ENCODE peak calls at places on chromosomes 12 and 14, in eight cellular contexts. K is neural progenitor cell, I is heart right ventricle, N is A549, F is neural crest cell, W is GM20000, B is dorsolateral prefrontal cortex, V is bronchial epithelial cell. M is an unnamed sample.

GRCh38 chr12:14171111-14171510 is 189.7 kb upstream of the GRIN2B start:
- DNase-seq in F (no peak), N (no peak), B (no peak), W (peak), I (no peak), K (no peak), V (no peak), M (no peak)

GRCh38 chr12:47905313-47905730 is 528 bp upstream of the VDR start:
- DNase-seq in I (peak), K (no peak), V (no peak), W (peak), F (no peak), B (no peak), N (no peak), M (peak)

GRCh38 chr12:19462441-19462840 is 23.1 kb downstream of the AEBP2 start:
- DNase-seq in F (no peak), V (no peak), I (no peak), K (no peak), W (no peak), N (no peak), B (no peak), M (no peak)

GRCh38 chr12:69555461-69555860 is 29.8 kb upstream of the CCT2 start:
- DNase-seq in F (no peak), I (no peak), K (no peak), N (peak), B (no peak), W (no peak), V (peak), M (no peak)

GRCh38 chr14:104144911-104145825 is 6.8 kb downstream of the KIF26A start:
- DNase-seq in B (no peak), K (no peak), F (no peak), N (no peak), I (no peak), V (no peak), W (no peak), M (peak)

GRCh38 chr14:66381765-66382164 is 104.4 kb upstream of the CCDC196 start:
- DNase-seq in K (no peak), N (no peak), V (no peak), F (no peak), W (no peak), B (no peak), I (no peak), M (no peak)

GRCh38 chr14:102241147-102241546 is 63.8 kb downstream of the MOK start:
- DNase-seq in V (no peak), K (peak), B (no peak), W (no peak), N (no peak), I (no peak), F (no peak), M (no peak)

GRCh38 chr12:9756174-9756573 is 4.5 kb downstream of the CD69 start:
- DNase-seq in F (no peak), B (no peak), I (no peak), K (no peak), V (no peak), N (no peak), W (no peak), M (no peak)

GRCh38 chr12:43676183-43676813 is 82.3 kb downstream of the PUS7L start:
- DNase-seq in K (peak), B (no peak), I (no peak), W (peak), N (peak), V (peak), F (peak), M (peak)

GRCh38 chr12:100539209-100539608 is 34.3 kb upstream of the GAS2L3 start:
- DNase-seq in K (peak), V (peak), F (peak), B (no peak), W (peak), N (no peak), I (peak), M (no peak)

GRCh38 chr14:62143235-62143634 is 381.0 kb downstream of the SNAPC1 start:
- DNase-seq in I (no peak), W (no peak), F (no peak), K (no peak), B (no peak), N (no peak), V (peak), M (no peak)

GRCh38 chr14:104972301-104973211 is 5.6 kb downstream of the AHNAK2 start:
- DNase-seq in V (peak), K (no peak), I (no peak), N (peak), B (no peak), F (no peak), W (no peak), M (peak)

GRCh38 chr12:131724534-131724933 is 13.6 kb downstream of the SFSWAP start:
- DNase-seq in I (no peak), B (no peak), V (no peak), N (no peak), F (no peak), K (no peak), W (no peak), M (no peak)

GRCh38 chr12:7092229-7092985 is at the start of gene C1R:
- DNase-seq in F (peak), B (peak), I (peak), N (peak), V (peak), K (peak), W (peak), M (peak)

GRCh38 chr14:54867011-54867410 is 35.6 kb downstream of the GCH1 start:
- DNase-seq in N (no peak), F (no peak), I (no peak), V (no peak), K (no peak), B (no peak), W (no peak), M (no peak)

GRCh38 chr14:62162998-62163589 is 400.9 kb downstream of the SNAPC1 start:
- DNase-seq in B (no peak), F (peak), I (no peak), N (peak), K (peak), W (peak), V (peak), M (no peak)

GRCh38 chr14:59013672-59014298 is 174.7 kb upstream of the DAAM1 start:
- DNase-seq in W (no peak), V (peak), K (no peak), F (no peak), I (no peak), B (no peak), N (no peak), M (no peak)

GRCh38 chr12:75571204-75571603 is 59.8 kb upstream of the KRR1 start:
- DNase-seq in I (no peak), B (no peak), W (no peak), N (no peak), F (no peak), K (no peak), V (no peak), M (no peak)

GRCh38 chr12:23084236-23084995 is 459.4 kb downstream of the ETNK1 start:
- DNase-seq in F (no peak), B (no peak), V (peak), K (no peak), W (no peak), I (no peak), N (no peak), M (no peak)

GRCh38 chr14:36208690-36209278 is 32.3 kb upstream of the PTCSC3 start:
- DNase-seq in W (no peak), K (no peak), B (no peak), V (no peak), N (no peak), I (no peak), F (no peak), M (no peak)

GRCh38 chr14:102426796-102427195 is 64.1 kb downstream of the TECPR2 start:
- DNase-seq in K (no peak), F (no peak), B (no peak), I (no peak), N (no peak), V (no peak), W (no peak), M (no peak)

GRCh38 chr12:116693259-116694227 is 44.3 kb downstream of the SPRING1 start:
- DNase-seq in W (no peak), K (peak), B (no peak), F (no peak), I (no peak), N (no peak), V (peak), M (no peak)

GRCh38 chr14:30521899-30522736 is 36.8 kb upstream of the G2E3 start:
- DNase-seq in K (peak), N (peak), I (no peak), F (no peak), V (peak), B (no peak), W (peak), M (no peak)

GRCh38 chr12:118357327-118358007 is 15.2 kb downstream of the TAOK3 start:
- DNase-seq in N (peak), V (peak), I (peak), F (no peak), W (peak), K (no peak), B (no peak), M (no peak)
- TF ChIP-seq CTCF in N (peak), V (no peak), I (no peak), F (peak), W (no peak), K (peak), B (no peak), M (peak)

GRCh38 chr14:24179294-24179960 is 7.5 kb downstream of the REC8 start:
- DNase-seq in I (no peak), F (no peak), K (no peak), W (no peak), B (no peak), V (no peak), N (no peak), M (no peak)

GRCh38 chr14:24178399-24179178 is 6.7 kb downstream of the REC8 start:
- DNase-seq in W (no peak), B (no peak), V (no peak), N (no peak), I (no peak), K (no peak), F (no peak), M (no peak)

GRCh38 chr14:24177928-24178327 is 6.0 kb downstream of the REC8 start:
- DNase-seq in F (no peak), N (no peak), W (no peak), K (no peak), V (no peak), I (no peak), B (no peak), M (no peak)

GRCh38 chr14:24177041-24177825 is 5.4 kb downstream of the REC8 start:
- DNase-seq in N (no peak), I (no peak), V (no peak), F (no peak), B (no peak), W (no peak), K (no peak), M (no peak)

GRCh38 chr14:24176599-24176998 is 4.7 kb downstream of the REC8 start:
- DNase-seq in B (no peak), N (no peak), F (no peak), I (no peak), K (no peak), W (no peak), V (no peak), M (no peak)
- TF ChIP-seq CTCF in B (no peak), N (no peak), F (no peak), I (no peak), K (no peak), W (no peak), V (no peak), M (no peak)

GRCh38 chr12:129381717-129382116 is 522.1 kb downstream of the TMEM132D start:
- DNase-seq in F (no peak), I (no peak), B (no peak), K (no peak), N (no peak), W (no peak), V (no peak), M (no peak)

GRCh38 chr12:129379076-129379804 is 524.6 kb downstream of the TMEM132D start:
- DNase-seq in K (no peak), V (no peak), W (no peak), N (no peak), B (no peak), I (no peak), F (no peak), M (no peak)
- TF ChIP-seq CTCF in K (no peak), V (no peak), W (no peak), N (no peak), B (no peak), I (no peak), F (no peak), M (no peak)

DNA sequence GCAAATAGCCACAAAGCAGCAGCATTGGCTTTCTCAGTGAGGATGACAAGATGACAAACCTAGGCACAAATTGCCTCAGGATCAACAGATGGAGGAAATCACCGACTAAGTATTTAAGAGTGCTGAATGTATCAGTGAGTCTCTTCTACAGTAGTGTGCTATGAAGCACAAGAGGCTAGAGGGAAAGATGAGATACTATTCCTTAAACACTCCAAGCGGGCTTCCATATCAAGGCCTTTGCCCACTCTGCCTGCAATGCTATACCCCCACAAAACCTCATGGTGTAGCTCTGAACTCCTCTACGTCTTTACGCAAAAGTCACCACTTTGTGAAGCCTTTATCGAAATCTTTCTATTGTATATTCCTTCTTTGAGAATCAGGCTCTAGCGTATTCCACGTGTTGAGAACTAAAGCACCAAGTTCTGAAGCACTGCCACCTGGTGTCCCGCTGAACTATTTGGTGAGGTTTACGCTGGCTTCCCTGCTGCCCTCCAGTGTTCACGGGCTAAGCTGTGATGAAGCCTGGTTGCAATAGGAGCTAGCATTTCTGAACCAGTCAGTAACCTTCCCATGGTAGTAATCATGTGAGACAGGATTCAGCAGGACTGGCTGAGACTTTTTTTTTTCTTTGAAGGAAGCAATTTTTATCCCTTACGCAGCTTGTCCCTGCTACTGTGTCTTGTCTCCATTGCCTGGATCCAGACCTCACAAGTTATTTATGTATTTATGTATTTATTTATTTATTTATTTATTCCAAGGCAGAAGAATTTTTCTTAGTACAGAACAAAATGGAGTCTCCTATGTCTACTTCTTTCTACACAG is 426.5 kb upstream of the OR4E1 start:
- DNase-seq in N (peak), I (peak), F (peak), K (peak), V (peak), W (peak), B (peak), M (peak)
- TF ChIP-seq CTCF in N (peak), I (no peak), F (peak), K (peak), V (peak), W (peak), B (peak), M (no peak)

DNA sequence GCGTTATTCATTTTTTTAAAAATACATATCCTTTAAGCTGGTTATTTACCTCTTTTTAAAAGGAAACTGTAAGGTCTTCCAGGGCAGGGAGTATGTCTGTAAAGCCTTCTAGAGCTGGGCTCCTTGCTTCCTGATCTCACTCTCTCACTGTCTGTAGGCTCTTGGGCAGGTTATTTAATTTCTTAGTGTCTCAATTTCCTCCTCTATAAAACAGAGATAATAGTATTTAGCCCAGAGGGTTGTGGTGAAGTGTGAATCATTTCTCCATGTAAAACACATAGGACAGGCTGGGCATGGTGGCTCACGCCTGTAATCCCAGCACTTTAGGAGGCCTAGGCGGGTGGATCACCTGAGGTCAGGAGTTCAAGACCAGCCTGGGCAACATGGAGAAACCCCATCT is 25.9 kb upstream of the LTA4H start:
- DNase-seq in N (no peak), V (no peak), F (no peak), I (no peak), K (no peak), B (no peak), W (no peak), M (no peak)
- TF ChIP-seq CTCF in N (no peak), V (no peak), F (no peak), I (no peak), K (no peak), B (no peak), W (no peak), M (no peak)

DNA sequence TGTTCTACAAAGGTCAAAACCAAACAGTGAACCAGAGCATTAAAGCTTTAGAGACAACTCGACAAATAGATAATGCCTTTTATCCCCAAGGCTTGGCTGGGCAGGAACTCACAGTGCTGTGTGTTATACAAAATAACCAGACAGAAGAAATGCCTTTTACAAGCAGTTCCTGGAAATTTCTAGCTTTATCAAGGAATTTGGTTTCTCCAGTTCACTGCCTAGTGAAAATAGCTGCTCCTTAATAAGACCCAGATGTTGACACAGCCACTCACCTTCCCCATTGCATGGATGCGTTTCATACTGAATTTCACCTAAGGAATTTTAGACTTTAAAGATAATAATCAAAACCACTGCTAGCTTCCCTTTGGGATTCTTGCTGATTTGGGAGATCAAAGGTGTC is 162.1 kb downstream of the C12orf75 start:
- DNase-seq in K (no peak), F (no peak), B (no peak), V (no peak), N (no peak), I (no peak), W (no peak), M (no peak)
- TF ChIP-seq CTCF in K (no peak), F (no peak), B (no peak), V (no peak), N (no peak), I (no peak), W (no peak), M (no peak)

GRCh38 chr14:40280652-40281051 is 848.4 kb upstream of the FBXO33 start:
- DNase-seq in W (no peak), K (no peak), I (no peak), V (no peak), B (no peak), N (no peak), F (no peak), M (no peak)
- TF ChIP-seq CTCF in W (no peak), K (no peak), I (no peak), V (no peak), B (no peak), N (no peak), F (no peak), M (no peak)

GRCh38 chr14:76424359-76424758 is 48.4 kb downstream of the ESRRB start:
- DNase-seq in V (no peak), B (no peak), F (no peak), W (no peak), I (no peak), N (no peak), K (no peak), M (no peak)
- TF ChIP-seq CTCF in V (no peak), B (no peak), F (no peak), W (no peak), I (no peak), N (no peak), K (peak), M (no peak)

DNA sequence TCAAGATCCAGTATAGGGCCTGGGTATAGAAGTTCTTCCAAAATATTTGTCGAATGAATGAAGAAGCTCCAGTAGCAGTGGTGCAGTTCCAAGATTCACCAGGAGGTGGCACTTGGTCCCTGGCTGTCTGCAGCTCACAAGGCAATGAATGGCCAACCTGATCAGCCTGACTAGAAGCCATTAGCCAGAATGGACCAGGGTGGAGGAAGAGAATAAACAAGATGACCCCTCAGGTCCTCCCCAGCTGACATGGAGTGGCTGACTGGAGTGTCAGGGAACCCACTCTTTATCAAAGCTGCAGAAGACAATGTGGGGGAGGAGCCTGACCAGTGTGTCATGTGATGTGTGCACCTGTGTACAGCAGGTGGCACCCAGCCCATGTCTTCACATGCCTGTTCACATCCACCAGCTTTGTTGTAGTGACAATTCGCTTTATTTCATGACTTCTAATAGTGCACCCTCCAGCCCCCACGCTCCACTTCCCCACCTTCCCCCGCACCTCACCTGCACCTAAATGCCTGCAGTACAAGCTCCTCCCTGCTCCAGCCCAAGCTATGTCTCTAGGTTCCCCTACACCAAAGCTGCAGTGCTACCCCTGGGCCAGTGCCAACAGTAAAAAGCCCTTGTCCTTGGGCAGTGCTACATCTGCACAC is 3.0 kb downstream of the LTBP2 start:
- DNase-seq in B (peak), V (peak), K (peak), I (peak), F (peak), W (peak), N (peak), M (peak)
- TF ChIP-seq CTCF in B (peak), V (peak), K (peak), I (peak), F (peak), W (peak), N (peak), M (peak)

DNA sequence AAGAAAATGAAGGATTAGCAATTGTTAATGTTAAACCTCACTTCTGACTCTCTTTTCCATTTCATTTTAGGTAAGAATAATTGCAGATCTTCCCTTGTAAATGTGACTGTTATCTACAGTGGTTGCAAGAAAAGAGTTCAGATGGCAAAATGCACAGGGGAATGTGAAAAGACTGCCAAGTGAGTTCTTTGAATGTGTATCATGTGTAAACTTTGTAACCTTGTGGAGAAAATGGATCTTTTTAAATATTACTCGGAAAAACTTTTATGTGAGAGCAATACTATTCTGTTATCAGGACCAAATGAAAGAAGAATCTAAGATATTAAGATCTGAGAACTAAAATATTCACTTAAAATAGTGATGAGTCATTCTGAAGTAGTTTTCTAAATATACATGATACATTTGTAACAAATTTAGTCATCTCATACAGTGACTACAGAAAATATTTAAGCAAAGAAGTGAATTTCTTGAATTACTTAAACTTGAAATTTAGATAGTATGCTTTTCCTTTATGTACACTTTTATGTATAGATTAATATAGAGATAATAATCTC is 122.5 kb upstream of the CNTN1 start:
- DNase-seq in I (no peak), K (no peak), N (no peak), V (peak), F (no peak), B (no peak), W (no peak), M (no peak)
- TF ChIP-seq CTCF in I (no peak), K (no peak), N (no peak), V (no peak), F (no peak), B (no peak), W (no peak), M (no peak)

M was measured in glutamatergic neuron.